ENCODE peak calls at places on chromosomes 13 and 19, in nine cellular contexts. One of them, this sample, is unnamed.
A peak's percentile ranks its signal among the peaks of the same experiment; 100 is the strongest.

GRCh38 chr13:33676700-33677048 is 141.3 kb upstream of the RFC3 start:
- DNase-seq in AML-193: peak; percentile 61
- DNase-seq in tibial artery: no peak
- DNase-seq in psoas muscle: peak; percentile 53
- DNase-seq in mesenteric fat pad: no peak
- DNase-seq in stimulated activated CD4-positive, alpha-beta T cell treated with anti-CD3 and anti-CD28 coated beads, Interleukin-4, amount 100 ng/mL, for 4 hours: no peak
- DNase-seq in islet precursor cell: no peak
- DNase-seq in keratinocyte: no peak
- DNase-seq in Peyer's patch: no peak
- DNase-seq in this sample: no peak

GRCh38 chr13:48656621-48657020 is 2.9 kb downstream of the CYSLTR2 start:
- DNase-seq in AML-193: peak; percentile 70
- DNase-seq in tibial artery: no peak
- DNase-seq in psoas muscle: no peak
- DNase-seq in mesenteric fat pad: no peak
- DNase-seq in stimulated activated CD4-positive, alpha-beta T cell treated with anti-CD3 and anti-CD28 coated beads, Interleukin-4, amount 100 ng/mL, for 4 hours: no peak
- DNase-seq in islet precursor cell: no peak
- DNase-seq in keratinocyte: no peak
- DNase-seq in Peyer's patch: no peak
- DNase-seq in this sample: no peak

GRCh38 chr19:45391346-45391745 is 13.5 kb downstream of the PPP1R13L start:
- DNase-seq in AML-193: no peak
- DNase-seq in tibial artery: no peak
- DNase-seq in psoas muscle: no peak
- DNase-seq in mesenteric fat pad: no peak
- DNase-seq in stimulated activated CD4-positive, alpha-beta T cell treated with anti-CD3 and anti-CD28 coated beads, Interleukin-4, amount 100 ng/mL, for 4 hours: no peak
- DNase-seq in islet precursor cell: no peak
- DNase-seq in keratinocyte: no peak
- DNase-seq in Peyer's patch: no peak
- DNase-seq in this sample: no peak

GRCh38 chr19:17734146-17734545 is 14.9 kb downstream of the MAP1S start:
- DNase-seq in AML-193: no peak
- DNase-seq in tibial artery: no peak
- DNase-seq in psoas muscle: no peak
- DNase-seq in mesenteric fat pad: no peak
- DNase-seq in stimulated activated CD4-positive, alpha-beta T cell treated with anti-CD3 and anti-CD28 coated beads, Interleukin-4, amount 100 ng/mL, for 4 hours: no peak
- DNase-seq in islet precursor cell: no peak
- DNase-seq in keratinocyte: no peak
- DNase-seq in Peyer's patch: no peak
- DNase-seq in this sample: no peak

GRCh38 chr19:10294368-10294697 is 4.6 kb downstream of the ICAM5 start:
- DNase-seq in AML-193: no peak
- DNase-seq in tibial artery: no peak
- DNase-seq in psoas muscle: no peak
- DNase-seq in mesenteric fat pad: no peak
- DNase-seq in stimulated activated CD4-positive, alpha-beta T cell treated with anti-CD3 and anti-CD28 coated beads, Interleukin-4, amount 100 ng/mL, for 4 hours: no peak
- DNase-seq in islet precursor cell: peak; percentile 80
- DNase-seq in keratinocyte: no peak
- DNase-seq in Peyer's patch: no peak
- DNase-seq in this sample: no peak

GRCh38 chr19:10634881-10635463 is 9.6 kb downstream of the SLC44A2 start:
- DNase-seq in AML-193: no peak
- DNase-seq in tibial artery: no peak
- DNase-seq in psoas muscle: no peak
- DNase-seq in mesenteric fat pad: no peak
- DNase-seq in stimulated activated CD4-positive, alpha-beta T cell treated with anti-CD3 and anti-CD28 coated beads, Interleukin-4, amount 100 ng/mL, for 4 hours: no peak
- DNase-seq in islet precursor cell: no peak
- DNase-seq in keratinocyte: no peak
- DNase-seq in Peyer's patch: no peak
- DNase-seq in this sample: no peak

GRCh38 chr13:26117620-26118019 is 65.8 kb upstream of the SHISA2 start:
- DNase-seq in AML-193: no peak
- DNase-seq in tibial artery: no peak
- DNase-seq in psoas muscle: no peak
- DNase-seq in mesenteric fat pad: no peak
- DNase-seq in stimulated activated CD4-positive, alpha-beta T cell treated with anti-CD3 and anti-CD28 coated beads, Interleukin-4, amount 100 ng/mL, for 4 hours: no peak
- DNase-seq in islet precursor cell: no peak
- DNase-seq in keratinocyte: no peak
- DNase-seq in Peyer's patch: no peak
- DNase-seq in this sample: no peak

GRCh38 chr13:37615271-37615670 is 16.7 kb upstream of the POSTN start:
- DNase-seq in AML-193: no peak
- DNase-seq in tibial artery: no peak
- DNase-seq in psoas muscle: no peak
- DNase-seq in mesenteric fat pad: no peak
- DNase-seq in stimulated activated CD4-positive, alpha-beta T cell treated with anti-CD3 and anti-CD28 coated beads, Interleukin-4, amount 100 ng/mL, for 4 hours: no peak
- DNase-seq in islet precursor cell: no peak
- DNase-seq in keratinocyte: no peak
- DNase-seq in Peyer's patch: no peak
- DNase-seq in this sample: no peak

GRCh38 chr19:18636969-18637629 is at the start of gene KLHL26:
- DNase-seq in AML-193: no peak
- DNase-seq in tibial artery: peak; percentile 79
- DNase-seq in psoas muscle: no peak
- DNase-seq in mesenteric fat pad: no peak
- DNase-seq in stimulated activated CD4-positive, alpha-beta T cell treated with anti-CD3 and anti-CD28 coated beads, Interleukin-4, amount 100 ng/mL, for 4 hours: no peak
- DNase-seq in islet precursor cell: no peak
- DNase-seq in keratinocyte: no peak
- DNase-seq in Peyer's patch: no peak
- DNase-seq in this sample: no peak

GRCh38 chr19:45769821-45770191 is 754 bp upstream of the SIX5 start:
- DNase-seq in AML-193: no peak
- DNase-seq in tibial artery: peak; percentile 83
- DNase-seq in psoas muscle: peak; percentile 79
- DNase-seq in mesenteric fat pad: no peak
- DNase-seq in stimulated activated CD4-positive, alpha-beta T cell treated with anti-CD3 and anti-CD28 coated beads, Interleukin-4, amount 100 ng/mL, for 4 hours: no peak
- DNase-seq in islet precursor cell: no peak
- DNase-seq in keratinocyte: no peak
- DNase-seq in Peyer's patch: peak; percentile 58
- DNase-seq in this sample: no peak

GRCh38 chr13:45048890-45049407 is 59.6 kb downstream of the GPALPP1 start:
- DNase-seq in AML-193: no peak
- DNase-seq in tibial artery: no peak
- DNase-seq in psoas muscle: no peak
- DNase-seq in mesenteric fat pad: no peak
- DNase-seq in stimulated activated CD4-positive, alpha-beta T cell treated with anti-CD3 and anti-CD28 coated beads, Interleukin-4, amount 100 ng/mL, for 4 hours: no peak
- DNase-seq in islet precursor cell: no peak
- DNase-seq in keratinocyte: no peak
- DNase-seq in Peyer's patch: no peak
- DNase-seq in this sample: no peak

GRCh38 chr13:23621316-23621645 is 51.1 kb downstream of the TNFRSF19 start:
- DNase-seq in AML-193: no peak
- DNase-seq in tibial artery: no peak
- DNase-seq in psoas muscle: no peak
- DNase-seq in mesenteric fat pad: no peak
- DNase-seq in stimulated activated CD4-positive, alpha-beta T cell treated with anti-CD3 and anti-CD28 coated beads, Interleukin-4, amount 100 ng/mL, for 4 hours: no peak
- DNase-seq in islet precursor cell: peak; percentile 95
- DNase-seq in keratinocyte: peak; percentile 50
- DNase-seq in Peyer's patch: no peak
- DNase-seq in this sample: no peak

GRCh38 chr19:32865326-32865725 is 4.2 kb downstream of the SLC7A9 start:
- DNase-seq in AML-193: no peak
- DNase-seq in tibial artery: peak; percentile 24
- DNase-seq in psoas muscle: no peak
- DNase-seq in mesenteric fat pad: no peak
- DNase-seq in stimulated activated CD4-positive, alpha-beta T cell treated with anti-CD3 and anti-CD28 coated beads, Interleukin-4, amount 100 ng/mL, for 4 hours: no peak
- DNase-seq in islet precursor cell: no peak
- DNase-seq in keratinocyte: no peak
- DNase-seq in Peyer's patch: no peak
- DNase-seq in this sample: no peak

GRCh38 chr13:32126756-32127155 is 95.2 kb downstream of the FRY start:
- DNase-seq in AML-193: no peak
- DNase-seq in tibial artery: no peak
- DNase-seq in psoas muscle: no peak
- DNase-seq in mesenteric fat pad: no peak
- DNase-seq in stimulated activated CD4-positive, alpha-beta T cell treated with anti-CD3 and anti-CD28 coated beads, Interleukin-4, amount 100 ng/mL, for 4 hours: no peak
- DNase-seq in islet precursor cell: no peak
- DNase-seq in keratinocyte: no peak
- DNase-seq in Peyer's patch: no peak
- DNase-seq in this sample: no peak

GRCh38 chr13:107563099-107563925 is 652.0 kb downstream of the LIG4 start:
- DNase-seq in AML-193: no peak
- DNase-seq in tibial artery: no peak
- DNase-seq in psoas muscle: no peak
- DNase-seq in mesenteric fat pad: no peak
- DNase-seq in stimulated activated CD4-positive, alpha-beta T cell treated with anti-CD3 and anti-CD28 coated beads, Interleukin-4, amount 100 ng/mL, for 4 hours: no peak
- DNase-seq in islet precursor cell: no peak
- DNase-seq in keratinocyte: no peak
- DNase-seq in Peyer's patch: no peak
- DNase-seq in this sample: no peak

GRCh38 chr19:35845215-35846037 is 6.9 kb downstream of the NPHS1 start:
- DNase-seq in AML-193: no peak
- DNase-seq in tibial artery: no peak
- DNase-seq in psoas muscle: no peak
- DNase-seq in mesenteric fat pad: no peak
- DNase-seq in stimulated activated CD4-positive, alpha-beta T cell treated with anti-CD3 and anti-CD28 coated beads, Interleukin-4, amount 100 ng/mL, for 4 hours: no peak
- DNase-seq in islet precursor cell: peak; percentile 68
- DNase-seq in keratinocyte: no peak
- DNase-seq in Peyer's patch: no peak
- DNase-seq in this sample: no peak

GRCh38 chr19:19149402-19149801 is 11.1 kb upstream of the TMEM161A start:
- DNase-seq in AML-193: no peak
- DNase-seq in tibial artery: no peak
- DNase-seq in psoas muscle: no peak
- DNase-seq in mesenteric fat pad: no peak
- DNase-seq in stimulated activated CD4-positive, alpha-beta T cell treated with anti-CD3 and anti-CD28 coated beads, Interleukin-4, amount 100 ng/mL, for 4 hours: no peak
- DNase-seq in islet precursor cell: no peak
- DNase-seq in keratinocyte: no peak
- DNase-seq in Peyer's patch: no peak
- DNase-seq in this sample: no peak

GRCh38 chr13:90750957-90751356 is 596.5 kb upstream of the MIR17HG start:
- DNase-seq in AML-193: no peak
- DNase-seq in tibial artery: no peak
- DNase-seq in psoas muscle: no peak
- DNase-seq in mesenteric fat pad: no peak
- DNase-seq in stimulated activated CD4-positive, alpha-beta T cell treated with anti-CD3 and anti-CD28 coated beads, Interleukin-4, amount 100 ng/mL, for 4 hours: no peak
- DNase-seq in islet precursor cell: no peak
- DNase-seq in keratinocyte: no peak
- DNase-seq in Peyer's patch: no peak
- DNase-seq in this sample: no peak

GRCh38 chr13:50208826-50209335 is 193.6 kb downstream of the KCNRG start:
- DNase-seq in AML-193: peak; percentile 89
- DNase-seq in tibial artery: peak; percentile 69
- DNase-seq in psoas muscle: peak; percentile 60
- DNase-seq in mesenteric fat pad: no peak
- DNase-seq in stimulated activated CD4-positive, alpha-beta T cell treated with anti-CD3 and anti-CD28 coated beads, Interleukin-4, amount 100 ng/mL, for 4 hours: no peak
- DNase-seq in islet precursor cell: peak; percentile 97
- DNase-seq in keratinocyte: no peak
- DNase-seq in Peyer's patch: peak; percentile 21
- DNase-seq in this sample: no peak

GRCh38 chr19:11378319-11379189 is 4.1 kb downstream of the SWSAP1 start:
- DNase-seq in AML-193: peak; percentile 29
- DNase-seq in tibial artery: peak; percentile 77
- DNase-seq in psoas muscle: no peak
- DNase-seq in mesenteric fat pad: no peak
- DNase-seq in stimulated activated CD4-positive, alpha-beta T cell treated with anti-CD3 and anti-CD28 coated beads, Interleukin-4, amount 100 ng/mL, for 4 hours: no peak
- DNase-seq in islet precursor cell: peak; percentile 86
- DNase-seq in keratinocyte: no peak
- DNase-seq in Peyer's patch: peak; percentile 36
- DNase-seq in this sample: no peak

GRCh38 chr19:35908010-35908441 is at the start of gene TYROBP:
- DNase-seq in AML-193: peak; percentile 10
- DNase-seq in tibial artery: no peak
- DNase-seq in psoas muscle: peak; percentile 67
- DNase-seq in mesenteric fat pad: no peak
- DNase-seq in stimulated activated CD4-positive, alpha-beta T cell treated with anti-CD3 and anti-CD28 coated beads, Interleukin-4, amount 100 ng/mL, for 4 hours: no peak
- DNase-seq in islet precursor cell: no peak
- DNase-seq in keratinocyte: no peak
- DNase-seq in Peyer's patch: no peak
- DNase-seq in this sample: no peak

GRCh38 chr19:31351212-31352193 is 2.3 kb upstream of the TSHZ3 start:
- DNase-seq in AML-193: no peak
- DNase-seq in tibial artery: no peak
- DNase-seq in psoas muscle: no peak
- DNase-seq in mesenteric fat pad: no peak
- DNase-seq in stimulated activated CD4-positive, alpha-beta T cell treated with anti-CD3 and anti-CD28 coated beads, Interleukin-4, amount 100 ng/mL, for 4 hours: no peak
- DNase-seq in islet precursor cell: peak; percentile 83
- DNase-seq in keratinocyte: no peak
- DNase-seq in Peyer's patch: no peak
- DNase-seq in this sample: no peak

GRCh38 chr19:30209617-30210600 is 162.3 kb upstream of the ZNF536 start:
- DNase-seq in AML-193: no peak
- DNase-seq in tibial artery: no peak
- DNase-seq in psoas muscle: no peak
- DNase-seq in mesenteric fat pad: peak; percentile 88
- DNase-seq in stimulated activated CD4-positive, alpha-beta T cell treated with anti-CD3 and anti-CD28 coated beads, Interleukin-4, amount 100 ng/mL, for 4 hours: no peak
- DNase-seq in islet precursor cell: peak; percentile 42
- DNase-seq in keratinocyte: no peak
- DNase-seq in Peyer's patch: no peak
- DNase-seq in this sample: no peak

GRCh38 chr19:49851456-49852259 is 699 bp downstream of the PTOV1 start:
- DNase-seq in AML-193: no peak
- DNase-seq in tibial artery: no peak
- DNase-seq in psoas muscle: no peak
- DNase-seq in mesenteric fat pad: no peak
- DNase-seq in stimulated activated CD4-positive, alpha-beta T cell treated with anti-CD3 and anti-CD28 coated beads, Interleukin-4, amount 100 ng/mL, for 4 hours: peak; percentile 41
- DNase-seq in islet precursor cell: peak; percentile 83
- DNase-seq in keratinocyte: no peak
- DNase-seq in Peyer's patch: peak; percentile 45
- DNase-seq in this sample: no peak

GRCh38 chr13:40377783-40378182 is 288.7 kb downstream of the FOXO1 start:
- DNase-seq in AML-193: no peak
- DNase-seq in tibial artery: no peak
- DNase-seq in psoas muscle: no peak
- DNase-seq in mesenteric fat pad: no peak
- DNase-seq in stimulated activated CD4-positive, alpha-beta T cell treated with anti-CD3 and anti-CD28 coated beads, Interleukin-4, amount 100 ng/mL, for 4 hours: peak; percentile 18
- DNase-seq in islet precursor cell: no peak
- DNase-seq in keratinocyte: no peak
- DNase-seq in Peyer's patch: no peak
- DNase-seq in this sample: no peak

GRCh38 chr19:17112700-17113099 is 37.1 kb downstream of the MYO9B start:
- DNase-seq in AML-193: no peak
- DNase-seq in tibial artery: no peak
- DNase-seq in psoas muscle: no peak
- DNase-seq in mesenteric fat pad: no peak
- DNase-seq in stimulated activated CD4-positive, alpha-beta T cell treated with anti-CD3 and anti-CD28 coated beads, Interleukin-4, amount 100 ng/mL, for 4 hours: no peak
- DNase-seq in islet precursor cell: no peak
- DNase-seq in keratinocyte: no peak
- DNase-seq in Peyer's patch: no peak
- DNase-seq in this sample: no peak

GRCh38 chr19:35292421-35292820 is 460 bp downstream of the MAG start:
- DNase-seq in AML-193: no peak
- DNase-seq in tibial artery: no peak
- DNase-seq in psoas muscle: no peak
- DNase-seq in mesenteric fat pad: no peak
- DNase-seq in stimulated activated CD4-positive, alpha-beta T cell treated with anti-CD3 and anti-CD28 coated beads, Interleukin-4, amount 100 ng/mL, for 4 hours: no peak
- DNase-seq in islet precursor cell: no peak
- DNase-seq in keratinocyte: no peak
- DNase-seq in Peyer's patch: no peak
- DNase-seq in this sample: no peak

GRCh38 chr19:35357867-35358573 is at the start of gene FFAR3:
- DNase-seq in AML-193: peak; percentile 90
- DNase-seq in tibial artery: peak; percentile 69
- DNase-seq in psoas muscle: peak; percentile 66
- DNase-seq in mesenteric fat pad: peak; percentile 82
- DNase-seq in stimulated activated CD4-positive, alpha-beta T cell treated with anti-CD3 and anti-CD28 coated beads, Interleukin-4, amount 100 ng/mL, for 4 hours: no peak
- DNase-seq in islet precursor cell: peak; percentile 33
- DNase-seq in keratinocyte: no peak
- DNase-seq in Peyer's patch: no peak
- DNase-seq in this sample: no peak

GRCh38 chr19:7699422-7700127 is 2.4 kb downstream of the FCER2 start:
- DNase-seq in AML-193: no peak
- DNase-seq in tibial artery: no peak
- DNase-seq in psoas muscle: no peak
- DNase-seq in mesenteric fat pad: no peak
- DNase-seq in stimulated activated CD4-positive, alpha-beta T cell treated with anti-CD3 and anti-CD28 coated beads, Interleukin-4, amount 100 ng/mL, for 4 hours: no peak
- DNase-seq in islet precursor cell: no peak
- DNase-seq in keratinocyte: no peak
- DNase-seq in Peyer's patch: no peak
- DNase-seq in this sample: no peak

GRCh38 chr19:37933965-37934364 is 27.0 kb downstream of the SIPA1L3 start:
- DNase-seq in AML-193: no peak
- DNase-seq in tibial artery: no peak
- DNase-seq in psoas muscle: peak; percentile 75
- DNase-seq in mesenteric fat pad: no peak
- DNase-seq in stimulated activated CD4-positive, alpha-beta T cell treated with anti-CD3 and anti-CD28 coated beads, Interleukin-4, amount 100 ng/mL, for 4 hours: no peak
- DNase-seq in islet precursor cell: no peak
- DNase-seq in keratinocyte: no peak
- DNase-seq in Peyer's patch: no peak
- DNase-seq in this sample: no peak

GRCh38 chr13:33263484-33263883 is 22.1 kb downstream of the STARD13 start:
- DNase-seq in AML-193: no peak
- DNase-seq in tibial artery: no peak
- DNase-seq in psoas muscle: no peak
- DNase-seq in mesenteric fat pad: no peak
- DNase-seq in stimulated activated CD4-positive, alpha-beta T cell treated with anti-CD3 and anti-CD28 coated beads, Interleukin-4, amount 100 ng/mL, for 4 hours: no peak
- DNase-seq in islet precursor cell: peak; percentile 59
- DNase-seq in keratinocyte: no peak
- DNase-seq in Peyer's patch: no peak
- DNase-seq in this sample: no peak

This sample was measured in thoracic aorta.